ENCODE peak calls at places on chromosomes 6 and 20, in nine cellular contexts. U, A, K, C, V, F, G, W and I are unnamed samples.

GRCh38 chr6:67608099-67608749 is 1026.9 kb upstream of the ADGRB3 start:
- DNase-seq in V (no peak), G (no peak), C (no peak), K (no peak), A (no peak), W (no peak), F (no peak), U (no peak), I (no peak)

GRCh38 chr6:147508871-147509608 is 550 bp downstream of the SAMD5 start:
- DNase-seq in U (no peak), A (no peak), G (no peak), K (no peak), W (no peak), F (no peak), C (peak; percentile 14), V (no peak), I (no peak)

GRCh38 chr6:158760618-158761250 is 58.4 kb downstream of the EZR start:
- DNase-seq in V (no peak), W (no peak), K (no peak), C (no peak), F (no peak), U (no peak), A (no peak), G (no peak), I (no peak)

GRCh38 chr6:122144229-122144628 is 255.2 kb upstream of the HSF2 start:
- DNase-seq in W (no peak), K (no peak), F (no peak), C (no peak), A (no peak), G (no peak), U (no peak), V (no peak), I (no peak)

GRCh38 chr6:108687921-108688320 is 127.2 kb downstream of the FOXO3 start:
- DNase-seq in F (peak; percentile 23), G (no peak), K (no peak), A (no peak), W (no peak), U (no peak), C (no peak), V (no peak), I (no peak)

GRCh38 chr6:144284753-144285547 is at the start of gene UTRN:
- DNase-seq in A (no peak), G (peak; percentile 86), F (no peak), W (peak; percentile 69), V (peak; percentile 90), U (peak; percentile 88), C (peak; percentile 85), K (peak; percentile 63), I (peak; percentile 85)

GRCh38 chr20:60050193-60050960 is 92.2 kb downstream of the CDH26 start:
- DNase-seq in F (peak; percentile 40), V (no peak), U (no peak), A (no peak), K (no peak), C (no peak), G (no peak), W (peak; percentile 79), I (peak; percentile 30)

GRCh38 chr6:142378138-142378875 is 76.5 kb downstream of the ADGRG6 start:
- DNase-seq in C (no peak), G (no peak), F (no peak), U (no peak), A (no peak), W (peak; percentile 85), V (peak; percentile 96), K (peak; percentile 15), I (no peak)

GRCh38 chr6:75368864-75369402 is 84.3 kb upstream of the TMEM30A start:
- DNase-seq in C (no peak), A (no peak), W (no peak), F (no peak), U (no peak), V (no peak), K (no peak), G (no peak), I (peak; percentile 68)

GRCh38 chr6:113862112-113862511 is 5.0 kb downstream of the MARCKS start:
- DNase-seq in W (peak; percentile 14), F (no peak), C (no peak), K (no peak), V (no peak), U (no peak), A (no peak), G (no peak), I (no peak)

DNA sequence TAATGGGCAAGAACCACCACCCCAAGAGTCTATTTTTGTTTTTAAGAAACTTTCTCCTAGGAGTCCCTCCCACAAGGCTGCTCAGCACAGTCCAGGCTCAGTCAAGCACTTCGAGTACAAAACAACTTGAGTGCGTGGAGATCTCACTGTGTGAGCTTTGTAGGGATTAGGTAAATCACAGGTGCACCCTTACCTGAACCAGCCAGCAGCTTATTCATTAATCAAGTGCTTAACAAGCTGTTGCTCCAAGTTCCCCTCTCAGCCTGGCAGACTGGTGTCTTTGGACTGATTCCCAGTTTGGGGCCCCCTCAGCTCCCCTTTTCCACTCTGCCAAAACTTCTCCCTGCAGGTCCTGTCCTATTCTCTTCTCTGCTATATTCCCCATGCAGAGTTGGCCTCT is 133.1 kb downstream of the LY86 start:
- DNase-seq in C (no peak), F (no peak), W (no peak), V (no peak), K (no peak), G (no peak), A (no peak), U (no peak), I (no peak)
- H3K4me1 ChIP-seq in C (peaks cover 57% of the 10 kb centered on the region), F (peaks cover 18% of the 10 kb centered on the region), W (peaks cover 19% of the 10 kb centered on the region), V (peaks cover 13% of the 10 kb centered on the region), K (peaks cover 18% of the 10 kb centered on the region), G (peaks cover 56% of the 10 kb centered on the region), A (no peaks in the 10 kb centered on the region), U (peaks cover 13% of the 10 kb centered on the region), I (no peaks in the 10 kb centered on the region)

GRCh38 chr20:19881080-19881840 is 123.2 kb downstream of the RIN2 start:
- DNase-seq in V (no peak), F (no peak), W (peak; percentile 56), K (peak; percentile 58), C (no peak), A (no peak), U (no peak), G (no peak), I (no peak)
- H3K27ac ChIP-seq in V (no peak overlapping the region), F (no peak overlapping the region), W (peak overlapping the region; percentile 96), K (no peak overlapping the region), C (no peak overlapping the region), A (no peak overlapping the region), U (no peak overlapping the region), G (no peak overlapping the region), I (no peak overlapping the region)

DNA sequence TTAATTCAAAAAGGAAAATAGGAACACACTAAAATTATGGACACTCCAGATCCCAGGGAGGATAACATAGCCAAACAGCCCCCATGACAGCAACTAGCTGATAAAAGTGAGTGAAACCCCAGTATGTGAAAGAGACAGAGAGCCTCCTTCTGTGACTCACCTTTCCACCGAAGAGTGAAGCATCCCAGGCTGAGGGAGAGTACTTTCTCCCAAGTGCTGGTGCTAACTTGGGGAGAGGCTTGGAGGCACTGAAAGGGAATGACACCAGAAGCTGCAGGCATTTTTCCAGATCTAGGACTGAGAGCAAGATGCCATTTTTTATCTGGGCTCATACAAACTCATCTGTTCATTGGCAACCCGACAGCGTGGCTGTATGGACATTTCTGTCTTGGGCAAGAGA is 339.8 kb downstream of the HTR1B start:
- DNase-seq in K (no peak), F (no peak), V (no peak), W (no peak), G (no peak), C (no peak), A (no peak), U (no peak), I (no peak)
- H3K4me1 ChIP-seq in K (peaks cover 8% of the 10 kb centered on the region), F (peaks cover 16% of the 10 kb centered on the region), V (no peaks in the 10 kb centered on the region), W (no peaks in the 10 kb centered on the region), G (no peaks in the 10 kb centered on the region), C (no peaks in the 10 kb centered on the region), A (no peaks in the 10 kb centered on the region), U (no peaks in the 10 kb centered on the region), I (no peaks in the 10 kb centered on the region)

GRCh38 chr20:64219202-64219601 is 36.3 kb upstream of the PCMTD2 start:
- DNase-seq in V (no peak), C (no peak), A (no peak), F (peak; percentile 64), G (no peak), W (no peak), U (no peak), K (no peak), I (no peak)

GRCh38 chr20:64219730-64220129 is 35.8 kb upstream of the PCMTD2 start:
- DNase-seq in U (no peak), F (no peak), C (no peak), V (no peak), W (no peak), K (no peak), G (no peak), A (no peak), I (no peak)

GRCh38 chr20:64216036-64216435 is 39.5 kb upstream of the PCMTD2 start:
- DNase-seq in A (no peak), K (no peak), U (no peak), C (no peak), G (no peak), V (peak; percentile 11), F (no peak), W (no peak), I (no peak)

GRCh38 chr20:64216910-64217309 is 38.6 kb upstream of the PCMTD2 start:
- DNase-seq in V (no peak), G (no peak), W (no peak), F (no peak), K (no peak), C (no peak), A (no peak), U (no peak), I (no peak)

GRCh38 chr20:64217539-64217938 is 38.0 kb upstream of the PCMTD2 start:
- DNase-seq in C (no peak), G (no peak), A (no peak), W (no peak), F (no peak), K (no peak), U (no peak), V (no peak), I (no peak)
- H3K27ac ChIP-seq in C (no peak overlapping the region), G (no peak overlapping the region), A (no peak overlapping the region), W (no peak overlapping the region), F (no peak overlapping the region), K (no peak overlapping the region), U (no peak overlapping the region), V (no peak overlapping the region), I (no peak overlapping the region)